ENCODE peak calls at places on chromosome 2, in ten cellular contexts. O is D721Med; M is fibroblast of mammary gland; H is cardiac muscle cell; K is CD4-positive, alpha-beta T cell; Q is RWPE1; B is IMR-90; L is SK-N-SH; T is stomach; V is mammary epithelial cell. D is an unnamed sample.

GRCh38 chr2:25177369-25177641 is 8.9 kb upstream of the POMC start:
- DNase-seq in O (no peak), M (no peak), H (no peak), K (no peak), Q (no peak), B (no peak), L (no peak), T (no peak), V (no peak), D (no peak)

GRCh38 chr2:233048569-233049193 is 11.5 kb upstream of the INPP5D start:
- DNase-seq in O (no peak), M (no peak), H (no peak), K (no peak), Q (no peak), B (no peak), L (no peak), T (no peak), V (no peak), D (no peak)

GRCh38 chr2:172552547-172553291 is 3.2 kb upstream of the PDK1 start:
- DNase-seq in O (no peak), M (peak; percentile 89), H (peak; percentile 93), K (no peak), Q (peak; percentile 34), B (peak; percentile 96), L (no peak), T (no peak), V (peak; percentile 77), D (no peak)

GRCh38 chr2:175097297-175097696 is 70.7 kb downstream of the ATF2 start:
- DNase-seq in O (no peak), M (peak; percentile 77), H (peak; percentile 4), K (no peak), Q (no peak), B (peak; percentile 97), L (no peak), T (no peak), V (no peak), D (no peak)

GRCh38 chr2:186456941-186457340 is 29.1 kb upstream of the ZC3H15 start:
- DNase-seq in O (no peak), M (peak; percentile 91), H (peak; percentile 74), K (no peak), Q (no peak), B (peak; percentile 92), L (no peak), T (no peak), V (peak; percentile 87), D (no peak)

GRCh38 chr2:204452464-204453023 is 92.7 kb upstream of the PARD3B start:
- DNase-seq in O (no peak), M (peak; percentile 92), H (peak; percentile 90), K (no peak), Q (peak; percentile 83), B (peak; percentile 98), L (no peak), T (no peak), V (peak; percentile 92), D (peak; percentile 78)

GRCh38 chr2:200615247-200615646 is 29.4 kb downstream of the AOX1 start:
- DNase-seq in O (no peak), M (peak; percentile 83), H (peak; percentile 79), K (no peak), Q (peak; percentile 55), B (peak; percentile 78), L (no peak), T (no peak), V (peak; percentile 62), D (no peak)

GRCh38 chr2:194495046-194495445 is 1162.0 kb upstream of the SLC39A10 start:
- DNase-seq in O (no peak), M (peak; percentile 4), H (no peak), K (no peak), Q (no peak), B (no peak), L (no peak), T (no peak), V (no peak), D (no peak)

GRCh38 chr2:24840962-24841945 is 48.0 kb downstream of the CENPO start:
- DNase-seq in O (no peak), M (no peak), H (no peak), K (no peak), Q (no peak), B (no peak), L (no peak), T (no peak), V (no peak), D (no peak)

GRCh38 chr2:90207454-90208058 is 1516.1 kb downstream of the RPIA start:
- DNase-seq in O (no peak), M (peak; percentile 19), H (peak; percentile 2), K (no peak), Q (peak; percentile 59), B (no peak), L (peak; percentile 20), T (no peak), V (no peak), D (no peak)

GRCh38 chr2:16700566-16701259 is 35.1 kb upstream of the CYRIA start:
- DNase-seq in O (no peak), M (no peak), H (no peak), K (no peak), Q (no peak), B (no peak), L (no peak), T (no peak), V (no peak), D (no peak)

GRCh38 chr2:108632748-108633147 is 86.5 kb upstream of the RANBP2 start:
- DNase-seq in O (no peak), M (no peak), H (no peak), K (no peak), Q (no peak), B (no peak), L (no peak), T (no peak), V (no peak), D (no peak)

GRCh38 chr2:240958366-240959213 is 39.8 kb upstream of the SNED1 start:
- DNase-seq in O (no peak), M (no peak), H (no peak), K (no peak), Q (no peak), B (no peak), L (peak; percentile 39), T (peak; percentile 19), V (no peak), D (no peak)

GRCh38 chr2:105313877-105314276 is 15.7 kb downstream of the TGFBRAP1 start:
- DNase-seq in O (no peak), M (no peak), H (no peak), K (no peak), Q (no peak), B (no peak), L (no peak), T (no peak), V (no peak), D (no peak)
- TF ChIP-seq CTCF in O (no peak), M (no peak), H (no peak), K (no peak), Q (no peak), B (no peak), L (no peak), T (no peak), V (no peak), D (no peak)

GRCh38 chr2:65070172-65070830 is 14.1 kb downstream of the CEP68 start:
- DNase-seq in O (no peak), M (peak; percentile 75), H (peak; percentile 26), K (no peak), Q (peak; percentile 46), B (peak; percentile 80), L (no peak), T (no peak), V (peak; percentile 64), D (no peak)
- TF ChIP-seq CTCF in O (no peak), M (peak; percentile 33), H (peak; percentile 38), K (no peak), Q (no peak), B (peak; percentile 33), L (peak; percentile 44), T (no peak), V (no peak), D (no peak)

GRCh38 chr2:105125428-105125827 is 87.6 kb downstream of the MRPS9 start:
- DNase-seq in O (no peak), M (peak; percentile 11), H (no peak), K (no peak), Q (no peak), B (no peak), L (peak; percentile 41), T (no peak), V (no peak), D (no peak)
- TF ChIP-seq CTCF in O (no peak), M (no peak), H (peak; percentile 15), K (no peak), Q (no peak), B (no peak), L (peak; percentile 16), T (no peak), V (no peak), D (no peak)

GRCh38 chr2:139439100-139439499 is 658.9 kb upstream of the NXPH2 start:
- DNase-seq in O (no peak), M (no peak), H (no peak), K (no peak), Q (no peak), B (no peak), L (no peak), T (no peak), V (peak; percentile 2), D (no peak)
- TF ChIP-seq CTCF in O (no peak), M (no peak), H (no peak), K (no peak), Q (no peak), B (no peak), L (no peak), T (no peak), V (no peak), D (no peak)

DNA sequence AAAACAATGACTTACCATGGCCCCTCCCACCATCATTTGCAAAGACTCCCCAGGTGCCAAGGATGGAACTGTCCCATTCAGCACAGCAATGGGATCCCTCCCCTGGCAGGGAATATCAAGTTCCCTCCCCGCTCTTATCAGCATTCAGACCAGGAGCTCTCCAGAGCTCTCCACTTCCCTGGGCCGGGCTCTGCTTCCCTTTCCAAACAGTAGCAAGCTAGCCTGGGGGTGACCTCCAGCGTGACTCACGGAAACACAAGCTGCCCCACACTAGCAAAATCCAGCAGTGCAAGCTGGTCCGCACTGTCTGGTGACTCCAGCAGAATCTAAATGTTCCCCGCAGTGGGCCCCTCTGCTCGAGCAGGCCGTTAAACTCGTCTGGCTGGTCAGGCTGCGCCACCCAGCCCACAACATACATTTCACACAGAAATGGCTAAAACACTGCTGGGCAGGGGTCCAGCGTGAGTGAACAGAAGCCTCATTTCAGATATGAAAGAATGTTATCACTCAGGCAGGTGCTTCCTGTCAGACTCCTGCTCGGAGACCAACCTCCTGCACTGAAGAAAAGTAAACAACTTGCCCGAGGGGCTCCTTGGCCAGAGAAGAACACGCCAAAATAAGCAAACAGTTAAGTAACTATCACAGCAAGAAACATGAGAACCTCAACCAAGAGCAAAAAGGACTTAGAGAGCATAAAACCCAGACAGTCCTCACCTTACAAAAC is 33.9 kb downstream of the STAT1 start:
- DNase-seq in O (no peak), M (no peak), H (peak; percentile 93), K (no peak), Q (no peak), B (peak; percentile 96), L (peak; percentile 77), T (peak; percentile 74), V (no peak), D (peak; percentile 82)
- TF ChIP-seq CTCF in O (no peak), M (no peak), H (no peak), K (no peak), Q (no peak), B (no peak), L (no peak), T (no peak), V (no peak), D (no peak)

D was measured in lung.